ENCODE peak calls at places on chromosome 17, in eight cellular contexts. One of them, this sample, is unnamed.

GRCh38 chr17:74282587-74283370 is 8.7 kb downstream of the DNAI2 start:
- DNase-seq in CD4-positive, alpha-beta memory T cell: peak
- DNase-seq in cardiac muscle cell: no peak
- DNase-seq in CD8-positive, alpha-beta T cell: no peak
- DNase-seq in GM23338: no peak
- DNase-seq in IMR-90: no peak
- DNase-seq in fibroblast of lung: peak
- DNase-seq in A549: peak
- DNase-seq in this sample: peak

GRCh38 chr17:73690581-73691135 is 46.4 kb upstream of the SDK2 start:
- DNase-seq in A549: no peak
- DNase-seq in IMR-90: no peak
- DNase-seq in cardiac muscle cell: no peak
- DNase-seq in CD8-positive, alpha-beta T cell: no peak
- DNase-seq in fibroblast of lung: no peak
- DNase-seq in CD4-positive, alpha-beta memory T cell: no peak
- DNase-seq in GM23338: peak
- DNase-seq in this sample: no peak

GRCh38 chr17:50918071-50918932 is 52.1 kb upstream of the TOB1 start:
- DNase-seq in CD4-positive, alpha-beta memory T cell: no peak
- DNase-seq in A549: no peak
- DNase-seq in IMR-90: no peak
- DNase-seq in cardiac muscle cell: no peak
- DNase-seq in CD8-positive, alpha-beta T cell: no peak
- DNase-seq in GM23338: no peak
- DNase-seq in fibroblast of lung: no peak
- DNase-seq in this sample: no peak

GRCh38 chr17:19021622-19022083 is 17.1 kb upstream of the FAM83G start:
- DNase-seq in CD4-positive, alpha-beta memory T cell: peak
- DNase-seq in cardiac muscle cell: no peak
- DNase-seq in A549: no peak
- DNase-seq in IMR-90: no peak
- DNase-seq in fibroblast of lung: no peak
- DNase-seq in CD8-positive, alpha-beta T cell: no peak
- DNase-seq in GM23338: peak
- DNase-seq in this sample: no peak

GRCh38 chr17:1697681-1698080 is 12.5 kb downstream of the TLCD2 start:
- DNase-seq in fibroblast of lung: no peak
- DNase-seq in GM23338: no peak
- DNase-seq in CD4-positive, alpha-beta memory T cell: no peak
- DNase-seq in CD8-positive, alpha-beta T cell: no peak
- DNase-seq in cardiac muscle cell: no peak
- DNase-seq in A549: no peak
- DNase-seq in IMR-90: no peak
- DNase-seq in this sample: no peak

GRCh38 chr17:14205992-14206461 is 30.6 kb downstream of the CDRT15 start:
- DNase-seq in fibroblast of lung: no peak
- DNase-seq in CD8-positive, alpha-beta T cell: peak
- DNase-seq in IMR-90: no peak
- DNase-seq in A549: no peak
- DNase-seq in CD4-positive, alpha-beta memory T cell: peak
- DNase-seq in cardiac muscle cell: no peak
- DNase-seq in GM23338: peak
- DNase-seq in this sample: peak

GRCh38 chr17:40224707-40225092 is 5.6 kb downstream of the WIPF2 start:
- DNase-seq in cardiac muscle cell: peak
- DNase-seq in A549: no peak
- DNase-seq in IMR-90: peak
- DNase-seq in fibroblast of lung: peak
- DNase-seq in GM23338: no peak
- DNase-seq in CD4-positive, alpha-beta memory T cell: no peak
- DNase-seq in CD8-positive, alpha-beta T cell: no peak
- DNase-seq in this sample: no peak

GRCh38 chr17:40825596-40825995 is 3.2 kb upstream of the KRT10 start:
- DNase-seq in GM23338: no peak
- DNase-seq in CD8-positive, alpha-beta T cell: no peak
- DNase-seq in cardiac muscle cell: no peak
- DNase-seq in IMR-90: peak
- DNase-seq in A549: no peak
- DNase-seq in CD4-positive, alpha-beta memory T cell: no peak
- DNase-seq in fibroblast of lung: no peak
- DNase-seq in this sample: no peak

GRCh38 chr17:210402-210801 is 29.0 kb upstream of the DOC2B start:
- DNase-seq in A549: no peak
- DNase-seq in CD8-positive, alpha-beta T cell: no peak
- DNase-seq in IMR-90: no peak
- DNase-seq in CD4-positive, alpha-beta memory T cell: no peak
- DNase-seq in GM23338: no peak
- DNase-seq in fibroblast of lung: no peak
- DNase-seq in cardiac muscle cell: no peak
- DNase-seq in this sample: no peak

GRCh38 chr17:61209099-61209439 is 190.6 kb upstream of the TBX2 start:
- DNase-seq in CD8-positive, alpha-beta T cell: no peak
- DNase-seq in GM23338: no peak
- DNase-seq in CD4-positive, alpha-beta memory T cell: no peak
- DNase-seq in fibroblast of lung: no peak
- DNase-seq in cardiac muscle cell: no peak
- DNase-seq in IMR-90: no peak
- DNase-seq in A549: no peak
- DNase-seq in this sample: no peak

GRCh38 chr17:12421646-12422306 is 243.9 kb upstream of the MYOCD start:
- DNase-seq in cardiac muscle cell: no peak
- DNase-seq in GM23338: no peak
- DNase-seq in fibroblast of lung: no peak
- DNase-seq in A549: no peak
- DNase-seq in CD8-positive, alpha-beta T cell: no peak
- DNase-seq in IMR-90: peak
- DNase-seq in CD4-positive, alpha-beta memory T cell: no peak
- DNase-seq in this sample: no peak
- H3K27ac ChIP-seq in cardiac muscle cell: peak
- H3K27ac ChIP-seq in GM23338: no peak
- H3K27ac ChIP-seq in fibroblast of lung: no peak
- H3K27ac ChIP-seq in A549: no peak
- H3K27ac ChIP-seq in CD8-positive, alpha-beta T cell: no peak
- H3K27ac ChIP-seq in IMR-90: peak
- H3K27ac ChIP-seq in CD4-positive, alpha-beta memory T cell: no peak
- H3K27ac ChIP-seq in this sample: no peak

GRCh38 chr17:45306623-45307022 is 10.2 kb downstream of the MAP3K14 start:
- DNase-seq in CD8-positive, alpha-beta T cell: no peak
- DNase-seq in IMR-90: no peak
- DNase-seq in cardiac muscle cell: no peak
- DNase-seq in A549: no peak
- DNase-seq in CD4-positive, alpha-beta memory T cell: no peak
- DNase-seq in GM23338: peak
- DNase-seq in fibroblast of lung: no peak
- DNase-seq in this sample: no peak

GRCh38 chr17:45306094-45306493 is 10.7 kb downstream of the MAP3K14 start:
- DNase-seq in cardiac muscle cell: no peak
- DNase-seq in fibroblast of lung: no peak
- DNase-seq in CD8-positive, alpha-beta T cell: no peak
- DNase-seq in CD4-positive, alpha-beta memory T cell: no peak
- DNase-seq in GM23338: no peak
- DNase-seq in IMR-90: no peak
- DNase-seq in A549: no peak
- DNase-seq in this sample: no peak

GRCh38 chr17:45307290-45308015 is 9.4 kb downstream of the MAP3K14 start:
- DNase-seq in CD8-positive, alpha-beta T cell: no peak
- DNase-seq in GM23338: no peak
- DNase-seq in CD4-positive, alpha-beta memory T cell: no peak
- DNase-seq in IMR-90: peak
- DNase-seq in A549: peak
- DNase-seq in cardiac muscle cell: peak
- DNase-seq in fibroblast of lung: peak
- DNase-seq in this sample: no peak

GRCh38 chr17:45308016-45308365 is 8.8 kb downstream of the MAP3K14 start:
- DNase-seq in CD4-positive, alpha-beta memory T cell: no peak
- DNase-seq in GM23338: no peak
- DNase-seq in cardiac muscle cell: no peak
- DNase-seq in fibroblast of lung: no peak
- DNase-seq in IMR-90: no peak
- DNase-seq in CD8-positive, alpha-beta T cell: no peak
- DNase-seq in A549: no peak
- DNase-seq in this sample: no peak

DNA sequence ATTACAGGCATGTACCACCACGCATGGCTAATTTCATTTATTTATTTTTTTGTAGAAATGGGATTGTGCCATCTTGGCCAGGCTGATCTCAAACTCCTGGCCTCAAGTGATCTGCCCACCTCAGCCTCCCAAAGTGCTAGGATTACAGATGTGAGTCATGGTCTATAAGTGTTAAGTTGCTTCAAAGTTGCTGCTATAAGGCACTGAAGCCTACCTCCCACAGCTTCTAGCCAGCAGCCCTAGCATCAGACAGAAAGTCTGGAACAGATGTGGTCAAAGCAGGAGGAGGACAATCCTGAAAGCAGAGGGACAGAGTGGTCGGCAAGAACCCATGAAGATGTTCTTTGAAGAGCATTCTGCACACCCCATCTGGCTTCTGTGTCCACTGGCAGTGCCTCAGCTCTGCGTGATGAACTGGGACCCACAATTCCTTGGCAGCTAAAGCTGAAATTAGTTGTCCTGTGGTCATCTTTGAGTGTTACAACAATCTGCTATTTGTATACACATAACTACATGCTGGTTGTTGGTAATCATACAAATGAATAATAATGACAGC is 11.2 kb downstream of the MAP3K14 start:
- DNase-seq in cardiac muscle cell: peak
- DNase-seq in A549: no peak
- DNase-seq in CD4-positive, alpha-beta memory T cell: no peak
- DNase-seq in IMR-90: peak
- DNase-seq in CD8-positive, alpha-beta T cell: no peak
- DNase-seq in GM23338: no peak
- DNase-seq in fibroblast of lung: peak
- DNase-seq in this sample: no peak
- H3K27ac ChIP-seq in cardiac muscle cell: no peak
- H3K27ac ChIP-seq in A549: peak
- H3K27ac ChIP-seq in CD4-positive, alpha-beta memory T cell: no peak
- H3K27ac ChIP-seq in IMR-90: no peak
- H3K27ac ChIP-seq in CD8-positive, alpha-beta T cell: no peak
- H3K27ac ChIP-seq in GM23338: no peak
- H3K27ac ChIP-seq in fibroblast of lung: no peak
- H3K27ac ChIP-seq in this sample: no peak

GRCh38 chr17:80742581-80743180 is 198.0 kb downstream of the RPTOR start:
- DNase-seq in GM23338: no peak
- DNase-seq in CD4-positive, alpha-beta memory T cell: no peak
- DNase-seq in A549: no peak
- DNase-seq in CD8-positive, alpha-beta T cell: no peak
- DNase-seq in cardiac muscle cell: no peak
- DNase-seq in IMR-90: no peak
- DNase-seq in fibroblast of lung: no peak
- DNase-seq in this sample: no peak

GRCh38 chr17:80738987-80739730 is 194.5 kb downstream of the RPTOR start:
- DNase-seq in CD8-positive, alpha-beta T cell: no peak
- DNase-seq in cardiac muscle cell: no peak
- DNase-seq in IMR-90: no peak
- DNase-seq in A549: no peak
- DNase-seq in fibroblast of lung: no peak
- DNase-seq in GM23338: no peak
- DNase-seq in CD4-positive, alpha-beta memory T cell: peak
- DNase-seq in this sample: no peak

GRCh38 chr17:80742091-80742490 is 197.5 kb downstream of the RPTOR start:
- DNase-seq in fibroblast of lung: no peak
- DNase-seq in A549: no peak
- DNase-seq in CD8-positive, alpha-beta T cell: no peak
- DNase-seq in GM23338: no peak
- DNase-seq in IMR-90: no peak
- DNase-seq in cardiac muscle cell: no peak
- DNase-seq in CD4-positive, alpha-beta memory T cell: no peak
- DNase-seq in this sample: no peak

GRCh38 chr17:80746262-80746935 is 201.8 kb downstream of the RPTOR start:
- DNase-seq in GM23338: no peak
- DNase-seq in fibroblast of lung: no peak
- DNase-seq in IMR-90: no peak
- DNase-seq in cardiac muscle cell: no peak
- DNase-seq in A549: no peak
- DNase-seq in CD4-positive, alpha-beta memory T cell: no peak
- DNase-seq in CD8-positive, alpha-beta T cell: no peak
- DNase-seq in this sample: no peak

DNA sequence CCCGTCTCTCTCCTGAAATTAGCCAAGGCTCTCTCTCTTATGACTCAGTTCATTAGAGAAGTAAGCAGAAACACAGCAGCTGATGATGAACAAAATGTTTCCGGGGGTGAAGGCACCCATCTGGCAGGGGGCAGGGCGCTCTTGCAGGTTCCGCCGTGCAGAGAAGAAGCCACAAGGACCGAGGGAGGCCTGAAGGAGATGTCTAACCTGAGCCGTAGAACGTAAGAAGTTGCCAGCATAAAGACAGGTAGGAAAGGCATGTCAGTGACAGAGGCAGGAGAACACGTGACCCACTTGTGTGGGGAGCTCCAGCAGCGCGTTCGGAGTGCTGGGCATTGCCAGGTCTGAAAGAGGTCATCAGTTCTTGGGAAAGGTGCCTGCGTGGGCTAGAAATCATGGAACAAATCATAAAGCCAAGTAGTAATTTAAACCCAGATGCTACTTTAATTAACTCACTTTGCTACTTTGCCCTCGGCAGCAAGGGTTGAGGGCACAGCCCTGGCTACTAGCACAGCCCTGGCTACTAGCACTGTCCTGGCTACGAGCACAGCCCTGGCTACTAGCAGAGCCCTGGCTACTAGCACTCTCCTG is 198.6 kb downstream of the RPTOR start:
- DNase-seq in CD4-positive, alpha-beta memory T cell: peak
- DNase-seq in CD8-positive, alpha-beta T cell: peak
- DNase-seq in fibroblast of lung: peak
- DNase-seq in A549: no peak
- DNase-seq in cardiac muscle cell: no peak
- DNase-seq in GM23338: no peak
- DNase-seq in IMR-90: no peak
- DNase-seq in this sample: no peak
- H3K27ac ChIP-seq in CD4-positive, alpha-beta memory T cell: no peak
- H3K27ac ChIP-seq in CD8-positive, alpha-beta T cell: peak
- H3K27ac ChIP-seq in fibroblast of lung: no peak
- H3K27ac ChIP-seq in A549: no peak
- H3K27ac ChIP-seq in cardiac muscle cell: peak
- H3K27ac ChIP-seq in GM23338: peak
- H3K27ac ChIP-seq in IMR-90: no peak
- H3K27ac ChIP-seq in this sample: no peak

GRCh38 chr17:79537686-79538085 is 73.2 kb downstream of the RBFOX3 start:
- DNase-seq in CD4-positive, alpha-beta memory T cell: no peak
- DNase-seq in CD8-positive, alpha-beta T cell: no peak
- DNase-seq in A549: no peak
- DNase-seq in fibroblast of lung: no peak
- DNase-seq in GM23338: no peak
- DNase-seq in IMR-90: no peak
- DNase-seq in cardiac muscle cell: no peak
- DNase-seq in this sample: no peak

GRCh38 chr17:79537061-79537460 is 73.8 kb downstream of the RBFOX3 start:
- DNase-seq in GM23338: no peak
- DNase-seq in CD8-positive, alpha-beta T cell: no peak
- DNase-seq in IMR-90: no peak
- DNase-seq in A549: no peak
- DNase-seq in cardiac muscle cell: no peak
- DNase-seq in CD4-positive, alpha-beta memory T cell: no peak
- DNase-seq in fibroblast of lung: no peak
- DNase-seq in this sample: no peak

GRCh38 chr17:79535728-79536025 is 75.2 kb downstream of the RBFOX3 start:
- DNase-seq in fibroblast of lung: no peak
- DNase-seq in cardiac muscle cell: no peak
- DNase-seq in CD8-positive, alpha-beta T cell: no peak
- DNase-seq in CD4-positive, alpha-beta memory T cell: no peak
- DNase-seq in IMR-90: no peak
- DNase-seq in A549: no peak
- DNase-seq in GM23338: no peak
- DNase-seq in this sample: no peak

GRCh38 chr17:79534851-79535727 is 75.8 kb downstream of the RBFOX3 start:
- DNase-seq in IMR-90: no peak
- DNase-seq in GM23338: no peak
- DNase-seq in fibroblast of lung: no peak
- DNase-seq in A549: no peak
- DNase-seq in CD4-positive, alpha-beta memory T cell: no peak
- DNase-seq in cardiac muscle cell: no peak
- DNase-seq in CD8-positive, alpha-beta T cell: no peak
- DNase-seq in this sample: no peak

GRCh38 chr17:79536212-79536840 is 74.5 kb downstream of the RBFOX3 start:
- DNase-seq in GM23338: no peak
- DNase-seq in CD8-positive, alpha-beta T cell: no peak
- DNase-seq in cardiac muscle cell: no peak
- DNase-seq in fibroblast of lung: no peak
- DNase-seq in A549: no peak
- DNase-seq in IMR-90: no peak
- DNase-seq in CD4-positive, alpha-beta memory T cell: no peak
- DNase-seq in this sample: no peak
- H3K27ac ChIP-seq in GM23338: no peak
- H3K27ac ChIP-seq in CD8-positive, alpha-beta T cell: no peak
- H3K27ac ChIP-seq in cardiac muscle cell: no peak
- H3K27ac ChIP-seq in fibroblast of lung: no peak
- H3K27ac ChIP-seq in A549: no peak
- H3K27ac ChIP-seq in IMR-90: no peak
- H3K27ac ChIP-seq in CD4-positive, alpha-beta memory T cell: no peak
- H3K27ac ChIP-seq in this sample: no peak